ENCODE peak calls at places on chromosomes 12 and 14, in nine cellular contexts. Q is tibial artery; H is endothelial cell; D is NCI-H1092; Y is stimulated activated CD4-positive, alpha-beta T cell treated with anti-CD3 and anti-CD28 coated beads, TNF-alpha, amount 100 ng/mL, for 24 hours; Z is CD4-positive, alpha-beta T cell; R is heart left ventricle; K is RPMI7951; G is HS-5. O is an unnamed sample.

GRCh38 chr14:33768458-33768830 is 182.4 kb downstream of the EGLN3 start:
- DNase-seq in Q (no peak), H (no peak), D (no peak), Y (no peak), Z (no peak), R (no peak), K (no peak), G (no peak), O (no peak)

GRCh38 chr14:94043111-94043755 is 17.1 kb downstream of the OTUB2 start:
- DNase-seq in Q (no peak), H (no peak), D (no peak), Y (no peak), Z (no peak), R (no peak), K (no peak), G (no peak), O (no peak)

GRCh38 chr12:91327889-91328288 is 145.3 kb upstream of the DCN start:
- DNase-seq in Q (no peak), H (no peak), D (no peak), Y (no peak), Z (no peak), R (no peak), K (peak), G (no peak), O (peak)

GRCh38 chr12:124457287-124458219 is 109.9 kb downstream of the NCOR2 start:
- DNase-seq in Q (peak), H (no peak), D (no peak), Y (peak), Z (no peak), R (peak), K (peak), G (no peak), O (peak)

GRCh38 chr12:104650541-104650940 is 193.8 kb downstream of the CHST11 start:
- DNase-seq in Q (no peak), H (no peak), D (no peak), Y (no peak), Z (no peak), R (no peak), K (no peak), G (no peak), O (no peak)

GRCh38 chr12:104775731-104776231 is 182.3 kb downstream of the SLC41A2 start:
- DNase-seq in Q (no peak), H (no peak), D (no peak), Y (no peak), Z (no peak), R (no peak), K (no peak), G (no peak), O (peak)

GRCh38 chr12:83945871-83946270 is 966.7 kb downstream of the SLC6A15 start:
- DNase-seq in Q (no peak), H (no peak), D (no peak), Y (no peak), Z (no peak), R (no peak), K (peak), G (peak), O (no peak)

GRCh38 chr12:46472144-46472705 is 99.7 kb upstream of the SLC38A2 start:
- DNase-seq in Q (no peak), H (no peak), D (no peak), Y (no peak), Z (no peak), R (no peak), K (no peak), G (no peak), O (no peak)

GRCh38 chr12:80068173-80068572 is 31.2 kb upstream of the OTOGL start:
- DNase-seq in Q (no peak), H (no peak), D (no peak), Y (no peak), Z (no peak), R (no peak), K (no peak), G (no peak), O (peak)

GRCh38 chr12:6200266-6201198 is at the start of gene CD9:
- DNase-seq in Q (peak), H (no peak), D (no peak), Y (no peak), Z (no peak), R (peak), K (peak), G (no peak), O (peak)

GRCh38 chr12:131895640-131896079 is 1.2 kb downstream of the ULK1 start:
- DNase-seq in Q (no peak), H (no peak), D (no peak), Y (no peak), Z (no peak), R (no peak), K (no peak), G (no peak), O (no peak)

GRCh38 chr14:101104485-101104884 is 201.0 kb upstream of the RTL1 start:
- DNase-seq in Q (peak), H (no peak), D (no peak), Y (no peak), Z (no peak), R (no peak), K (no peak), G (no peak), O (no peak)

GRCh38 chr14:102778616-102779351 is 1.5 kb downstream of the TRAF3 start:
- DNase-seq in Q (no peak), H (no peak), D (no peak), Y (no peak), Z (no peak), R (no peak), K (no peak), G (no peak), O (no peak)

GRCh38 chr14:75989134-75989533 is 3.6 kb downstream of the IFT43 start:
- DNase-seq in Q (peak), H (no peak), D (no peak), Y (no peak), Z (no peak), R (no peak), K (no peak), G (peak), O (no peak)

GRCh38 chr14:90644882-90645281 is 171.3 kb downstream of the TTC7B start:
- DNase-seq in Q (peak), H (no peak), D (no peak), Y (no peak), Z (no peak), R (no peak), K (peak), G (no peak), O (no peak)

GRCh38 chr12:1519642-1520041 is 74.7 kb downstream of the FBXL14 start:
- DNase-seq in Q (no peak), H (no peak), D (no peak), Y (no peak), Z (no peak), R (no peak), K (peak), G (no peak), O (no peak)

GRCh38 chr12:67592228-67593011 is 56.1 kb upstream of the DYRK2 start:
- DNase-seq in Q (no peak), H (no peak), D (no peak), Y (no peak), Z (no peak), R (no peak), K (peak), G (peak), O (peak)

GRCh38 chr12:118103601-118104382 is at the start of gene VSIG10:
- DNase-seq in Q (peak), H (peak), D (no peak), Y (no peak), Z (no peak), R (peak), K (peak), G (no peak), O (peak)

GRCh38 chr12:90036641-90037040 is 328.0 kb upstream of the ATP2B1 start:
- DNase-seq in Q (no peak), H (no peak), D (no peak), Y (no peak), Z (no peak), R (no peak), K (peak), G (peak), O (no peak)

GRCh38 chr12:125330645-125331341 is 265.6 kb downstream of the AACS start:
- DNase-seq in Q (peak), H (peak), D (no peak), Y (peak), Z (no peak), R (peak), K (peak), G (no peak), O (peak)

GRCh38 chr12:80701388-80701787 is 6.0 kb upstream of the MYF6 start:
- DNase-seq in Q (no peak), H (no peak), D (no peak), Y (no peak), Z (no peak), R (no peak), K (no peak), G (no peak), O (no peak)

GRCh38 chr12:79844693-79845092 is 90.2 kb downstream of the PPP1R12A start:
- DNase-seq in Q (no peak), H (no peak), D (no peak), Y (no peak), Z (no peak), R (no peak), K (peak), G (peak), O (peak)

GRCh38 chr12:130339946-130340345 is 2.3 kb downstream of the PIWIL1 start:
- DNase-seq in Q (no peak), H (no peak), D (no peak), Y (no peak), Z (no peak), R (no peak), K (peak), G (no peak), O (no peak)

GRCh38 chr12:576613-577110 is 86.6 kb downstream of the NINJ2 start:
- DNase-seq in Q (no peak), H (no peak), D (no peak), Y (no peak), Z (no peak), R (no peak), K (no peak), G (no peak), O (no peak)

GRCh38 chr14:89214221-89214965 is 202.6 kb downstream of the FOXN3 start:
- DNase-seq in Q (peak), H (no peak), D (peak), Y (no peak), Z (no peak), R (peak), K (no peak), G (no peak), O (no peak)

GRCh38 chr12:110247340-110248095 is 33.5 kb upstream of the ATP2A2 start:
- DNase-seq in Q (no peak), H (no peak), D (peak), Y (no peak), Z (no peak), R (no peak), K (no peak), G (no peak), O (no peak)

GRCh38 chr12:12807970-12808702 is 5.0 kb upstream of the DDX47 start:
- DNase-seq in Q (no peak), H (no peak), D (no peak), Y (peak), Z (peak), R (peak), K (no peak), G (no peak), O (no peak)

GRCh38 chr14:99578541-99579044 is 25.4 kb downstream of the CCDC85C start:
- DNase-seq in Q (no peak), H (no peak), D (no peak), Y (no peak), Z (no peak), R (no peak), K (no peak), G (no peak), O (no peak)

GRCh38 chr12:2052861-2053674 is at the start of gene CACNA1C:
- DNase-seq in Q (no peak), H (peak), D (peak), Y (no peak), Z (peak), R (peak), K (peak), G (no peak), O (peak)

GRCh38 chr14:69107407-69108003 is 45.4 kb downstream of the DCAF5 start:
- DNase-seq in Q (no peak), H (peak), D (peak), Y (peak), Z (no peak), R (no peak), K (peak), G (peak), O (peak)

O was measured in SK-MEL-5.